ENCODE peak calls at places on chromosomes 5 and 9, in ten cellular contexts. Z, X, I, U, R, L, C, V, B and M are unnamed samples.

GRCh38 chr9:37676411-37676830 is 25.7 kb downstream of the FRMPD1 start:
- DNase-seq in V (no peak), B (no peak), Z (no peak), I (no peak), X (no peak), C (no peak), U (no peak), R (no peak), L (peak), M (no peak)

GRCh38 chr9:27925815-27926214 is 352.5 kb upstream of the C9orf72 start:
- DNase-seq in U (no peak), C (no peak), R (no peak), Z (no peak), I (no peak), X (no peak), L (no peak), B (no peak), V (no peak), M (no peak)

GRCh38 chr5:57346336-57346735 is 136.3 kb downstream of the ACTBL2 start:
- DNase-seq in B (no peak), R (no peak), U (no peak), V (no peak), I (no peak), C (no peak), X (no peak), L (no peak), Z (peak), M (no peak)

GRCh38 chr5:96649938-96650540 is 12.1 kb upstream of the CAST start:
- DNase-seq in C (no peak), I (no peak), L (no peak), Z (no peak), U (no peak), X (no peak), V (no peak), B (no peak), R (no peak), M (no peak)

GRCh38 chr5:65926893-65927292 is 518 bp downstream of the ERBIN start:
- DNase-seq in I (peak), X (no peak), R (no peak), L (no peak), C (no peak), U (no peak), V (peak), Z (peak), B (no peak), M (no peak)

GRCh38 chr5:72065751-72066255 is 41.5 kb upstream of the MAP1B start:
- DNase-seq in Z (peak), V (peak), U (no peak), I (no peak), L (peak), B (no peak), C (peak), R (no peak), X (no peak), M (no peak)

GRCh38 chr5:99441235-99441634 is 512.4 kb upstream of the CHD1 start:
- DNase-seq in I (no peak), Z (no peak), L (no peak), V (no peak), B (no peak), R (no peak), X (no peak), U (no peak), C (no peak), M (no peak)

GRCh38 chr5:88727705-88728313 is 155.2 kb downstream of the MEF2C start:
- DNase-seq in I (no peak), U (no peak), L (no peak), R (no peak), B (no peak), V (no peak), X (no peak), Z (peak), C (no peak), M (no peak)

GRCh38 chr5:139014726-139015125 is 139.6 kb upstream of the LRRTM2 start:
- DNase-seq in C (no peak), B (no peak), L (no peak), V (no peak), U (no peak), X (no peak), Z (peak), I (no peak), R (no peak), M (no peak)

GRCh38 chr9:137813651-137814415 is 63.7 kb upstream of the CACNA1B start:
- DNase-seq in R (no peak), I (no peak), V (no peak), L (no peak), B (no peak), U (no peak), C (no peak), Z (no peak), X (no peak), M (no peak)

GRCh38 chr9:116163293-116164055 is 9.9 kb downstream of the PAPPA start:
- DNase-seq in X (no peak), I (no peak), U (no peak), Z (no peak), V (no peak), L (no peak), R (no peak), B (no peak), C (no peak), M (no peak)

GRCh38 chr9:116168231-116168630 is 14.6 kb downstream of the PAPPA start:
- DNase-seq in I (no peak), Z (no peak), U (no peak), R (no peak), C (no peak), X (no peak), L (no peak), V (no peak), B (no peak), M (no peak)

GRCh38 chr9:116162241-116162781 is 8.7 kb downstream of the PAPPA start:
- DNase-seq in I (no peak), V (no peak), X (no peak), B (no peak), Z (no peak), C (no peak), R (no peak), U (no peak), L (no peak), M (no peak)

GRCh38 chr9:116165912-116166311 is 12.3 kb downstream of the PAPPA start:
- DNase-seq in I (no peak), V (no peak), B (no peak), U (no peak), L (no peak), R (no peak), C (no peak), Z (peak), X (no peak), M (no peak)

DNA sequence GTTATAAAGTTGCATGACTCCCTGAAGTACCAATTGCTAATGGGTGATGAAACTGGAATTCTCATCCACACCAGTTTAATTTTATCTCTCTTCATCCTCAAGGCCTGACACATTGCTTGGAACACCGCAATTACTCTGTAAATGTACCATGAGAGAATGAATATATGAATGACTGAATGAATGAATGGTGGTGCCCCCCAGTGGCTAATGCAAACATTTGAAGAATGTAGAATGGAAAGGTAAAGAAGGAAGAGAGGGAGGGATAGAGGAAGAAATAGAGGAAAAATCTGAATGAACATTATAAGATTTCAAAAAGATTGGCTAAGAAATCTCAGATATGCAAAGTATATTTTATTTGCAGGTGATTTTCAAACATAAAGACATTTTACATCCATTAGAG is 13.1 kb downstream of the PAPPA start:
- DNase-seq in X (no peak), V (no peak), L (no peak), U (no peak), R (no peak), C (no peak), I (no peak), B (no peak), Z (no peak), M (no peak)
- TF ChIP-seq CTCF in X (no peak), V (no peak), L (peak), U (no peak), R (no peak), C (no peak), I (no peak), B (peak), Z (peak), M (no peak)

DNA sequence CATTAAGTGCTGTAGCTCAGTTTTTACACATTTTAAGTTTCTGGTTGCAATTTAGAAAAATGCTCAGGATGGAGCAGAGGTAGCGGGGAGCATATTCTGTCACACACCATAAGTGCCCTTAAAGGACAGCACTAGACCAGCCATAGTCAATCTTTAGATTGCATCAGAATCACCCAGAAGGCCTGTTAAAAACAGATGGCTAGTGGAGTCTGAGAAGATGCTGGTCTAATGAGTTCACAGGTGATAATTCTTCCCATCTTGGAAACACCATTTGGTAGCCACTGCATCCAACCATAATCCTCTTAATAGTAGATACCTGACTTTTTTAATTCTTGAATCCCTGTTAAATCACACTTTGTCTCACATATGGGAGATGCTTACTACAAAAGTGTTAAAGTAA is 113.2 kb downstream of the CDH18 start:
- DNase-seq in Z (no peak), X (no peak), R (no peak), C (no peak), U (no peak), L (no peak), B (no peak), I (no peak), V (no peak), M (no peak)
- TF ChIP-seq CTCF in Z (no peak), X (no peak), R (no peak), C (no peak), U (no peak), L (no peak), B (no peak), I (no peak), V (no peak), M (no peak)

GRCh38 chr9:135959814-135960213 is 1.4 kb downstream of the UBAC1 start:
- DNase-seq in C (no peak), Z (peak), I (no peak), L (no peak), X (no peak), U (no peak), V (no peak), R (no peak), B (no peak), M (no peak)
- TF ChIP-seq CTCF in C (no peak), Z (no peak), I (no peak), L (no peak), X (no peak), U (no peak), V (no peak), R (no peak), B (no peak), M (no peak)

GRCh38 chr9:88783613-88784230 is 207.5 kb upstream of the S1PR3 start:
- DNase-seq in I (no peak), C (no peak), B (peak), V (no peak), U (no peak), R (no peak), L (no peak), X (no peak), Z (no peak), M (no peak)

GRCh38 chr9:88784960-88785359 is 206.3 kb upstream of the S1PR3 start:
- DNase-seq in I (no peak), C (no peak), X (no peak), U (no peak), B (no peak), Z (no peak), L (no peak), V (no peak), R (no peak), M (no peak)

GRCh38 chr9:88777498-88778312 is 213.6 kb upstream of the S1PR3 start:
- DNase-seq in I (no peak), L (no peak), B (no peak), R (no peak), V (no peak), X (no peak), Z (peak), C (no peak), U (no peak), M (no peak)

GRCh38 chr9:88782931-88783451 is 208.3 kb upstream of the S1PR3 start:
- DNase-seq in R (no peak), B (no peak), U (no peak), C (no peak), L (no peak), I (no peak), X (no peak), V (no peak), Z (no peak), M (no peak)

DNA sequence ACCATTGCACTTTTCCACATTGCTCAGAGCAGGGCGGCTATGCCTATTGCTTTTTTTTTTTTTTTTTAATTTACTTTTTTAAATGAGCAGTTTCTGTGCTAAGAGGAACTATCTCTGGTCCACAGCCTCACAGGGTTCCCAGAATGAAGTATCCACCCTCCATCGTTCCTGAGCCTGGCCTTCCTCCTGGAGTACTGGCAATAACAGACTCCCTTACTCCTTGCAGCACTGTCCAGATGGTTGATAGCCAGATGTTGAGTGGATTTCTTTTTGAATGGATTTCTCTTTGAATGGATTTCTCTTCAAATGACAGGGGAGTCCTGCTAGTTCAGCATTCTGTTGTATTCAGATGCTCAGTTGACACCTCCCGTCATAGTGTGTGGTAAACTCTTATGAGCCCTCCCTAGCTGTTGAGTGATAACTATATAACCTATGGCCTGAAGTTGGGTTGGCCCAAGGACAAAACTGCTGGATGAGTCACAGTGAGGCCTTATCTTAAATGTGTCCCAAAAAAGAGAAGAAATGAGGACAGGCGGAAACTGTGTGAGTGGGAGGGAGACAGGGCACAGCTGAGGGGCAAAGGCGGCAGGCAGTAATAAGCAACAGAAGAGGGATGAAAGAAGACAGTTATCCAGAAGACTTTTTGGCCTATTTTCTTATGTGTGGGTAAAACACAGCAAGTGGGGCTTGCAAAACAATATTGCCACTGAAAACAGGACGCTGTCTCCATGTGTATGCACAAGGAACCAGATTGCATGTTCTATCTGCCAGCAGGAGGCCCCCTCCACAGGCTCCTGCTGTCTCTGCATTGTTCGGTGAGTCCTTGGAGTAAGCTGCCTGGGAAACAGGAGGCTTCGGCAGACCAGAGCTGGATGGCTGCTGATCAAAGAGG is 209.5 kb upstream of the S1PR3 start:
- DNase-seq in R (no peak), C (peak), X (no peak), Z (peak), U (no peak), B (no peak), I (no peak), V (no peak), L (peak), M (no peak)
- TF ChIP-seq CTCF in R (no peak), C (no peak), X (no peak), Z (peak), U (no peak), B (no peak), I (no peak), V (no peak), L (peak), M (no peak)

DNA sequence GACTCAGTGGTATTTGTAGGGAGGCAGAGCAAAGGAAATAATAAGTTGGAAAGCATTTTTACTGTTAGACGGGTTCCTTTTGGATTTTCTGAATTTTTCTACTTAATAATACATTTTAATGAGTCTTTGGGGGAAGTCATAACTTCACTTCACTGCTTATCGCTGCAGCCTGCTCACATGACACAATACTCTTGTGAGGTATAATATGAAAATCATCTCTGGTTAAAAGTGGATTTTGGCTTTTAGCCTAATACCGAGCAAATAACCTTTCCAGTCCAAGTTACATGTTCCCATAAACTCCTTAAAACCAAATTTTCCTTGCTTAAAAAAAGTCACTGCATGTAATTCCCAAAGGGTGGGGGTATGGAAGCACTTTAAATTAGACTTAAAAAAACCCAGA is 331.6 kb downstream of the KDM4C start:
- DNase-seq in V (no peak), I (no peak), R (no peak), U (no peak), C (no peak), L (no peak), B (no peak), Z (peak), X (no peak), M (no peak)
- TF ChIP-seq CTCF in V (no peak), I (no peak), R (no peak), U (no peak), C (no peak), L (no peak), B (no peak), Z (no peak), X (no peak), M (no peak)

DNA sequence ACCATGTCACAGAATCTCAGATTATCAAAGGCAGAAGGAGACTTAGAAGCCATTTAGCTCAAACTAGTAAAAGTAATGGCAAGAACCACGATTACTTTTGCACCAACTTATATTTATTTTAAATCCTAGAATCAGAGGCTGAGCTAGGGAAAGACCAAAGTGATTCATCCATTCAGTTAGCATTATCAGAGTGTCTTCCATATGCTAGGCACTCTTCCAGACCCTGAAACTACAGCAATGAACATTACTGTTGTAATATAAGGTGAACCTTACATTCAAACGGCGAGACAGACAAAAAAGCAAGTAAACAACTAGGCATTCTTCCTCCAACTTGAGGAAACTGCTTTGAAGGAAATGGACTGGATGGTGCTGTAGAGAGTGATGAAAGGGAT is 7.9 kb downstream of the PDE6A start:
- DNase-seq in L (no peak), B (no peak), V (no peak), C (no peak), X (no peak), R (no peak), U (no peak), I (no peak), Z (peak), M (no peak)
- TF ChIP-seq CTCF in L (no peak), B (no peak), V (no peak), C (no peak), X (no peak), R (no peak), U (no peak), I (no peak), Z (no peak), M (no peak)

GRCh38 chr9:78439192-78439865 is 142.4 kb downstream of the PSAT1 start:
- DNase-seq in I (peak), L (peak), V (peak), R (peak), B (peak), X (peak), U (peak), Z (peak), C (peak), M (peak)

GRCh38 chr9:78438765-78439164 is 141.8 kb downstream of the PSAT1 start:
- DNase-seq in B (no peak), C (no peak), U (no peak), I (no peak), V (no peak), Z (no peak), L (no peak), X (no peak), R (no peak), M (no peak)

GRCh38 chr9:78441396-78441795 is 144.5 kb downstream of the PSAT1 start:
- DNase-seq in I (no peak), C (no peak), Z (no peak), U (no peak), R (no peak), B (no peak), V (no peak), X (no peak), L (no peak), M (no peak)

GRCh38 chr9:78441822-78442431 is 145.0 kb downstream of the PSAT1 start:
- DNase-seq in R (no peak), Z (no peak), X (no peak), C (no peak), B (no peak), L (no peak), I (no peak), U (no peak), V (no peak), M (no peak)

DNA sequence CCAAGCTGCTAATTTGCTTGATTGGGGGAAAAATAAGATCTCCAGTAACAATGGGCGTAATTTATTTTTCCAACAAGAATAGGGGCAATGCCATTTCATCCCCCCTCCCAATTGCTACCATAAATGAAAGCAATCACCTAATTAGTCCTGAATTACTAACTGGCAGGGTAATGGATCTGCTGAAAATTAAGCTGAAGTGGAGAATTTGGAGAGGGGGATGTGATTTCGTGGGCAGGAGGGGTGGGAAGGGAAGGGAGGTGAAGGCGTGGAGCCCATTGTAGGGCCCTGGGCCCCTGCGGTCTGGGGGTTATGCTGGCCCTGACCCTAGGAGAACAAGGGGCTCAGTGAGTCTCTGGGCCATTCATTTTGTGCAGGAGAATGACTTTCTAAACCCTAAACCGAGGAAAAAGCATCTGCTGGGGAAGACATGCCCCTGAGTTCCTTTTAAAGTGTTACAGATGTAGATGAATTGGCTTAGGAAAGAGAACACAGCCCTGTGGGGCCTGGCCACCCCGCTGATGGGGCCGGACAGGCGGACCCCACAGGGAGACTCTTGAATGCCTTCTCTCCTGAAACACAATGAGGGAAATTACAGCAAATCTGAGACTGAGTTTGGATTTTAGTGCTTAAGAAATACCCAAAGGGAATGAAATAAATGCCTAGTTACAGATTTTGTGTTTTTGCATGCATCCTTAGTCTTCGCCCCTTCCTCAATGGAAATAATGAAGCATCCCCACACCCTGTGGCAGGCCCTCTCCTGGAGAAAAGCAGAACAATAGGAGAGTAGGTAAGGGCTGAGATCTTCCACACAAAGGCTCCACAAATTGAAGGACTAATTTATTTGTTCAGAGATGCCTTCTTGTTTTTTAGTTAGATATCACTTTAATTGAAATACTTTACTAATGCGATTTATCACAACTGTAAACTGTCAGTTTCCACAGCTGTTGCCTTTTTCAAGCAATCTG is 143.2 kb downstream of the PSAT1 start:
- DNase-seq in B (no peak), X (no peak), V (no peak), R (no peak), I (no peak), L (no peak), C (no peak), Z (no peak), U (no peak), M (no peak)
- TF ChIP-seq CTCF in B (no peak), X (no peak), V (no peak), R (no peak), I (no peak), L (peak), C (peak), Z (no peak), U (no peak), M (no peak)